ENCODE peak calls at places on chromosomes 2 and 18, in five cellular contexts. F is SJSA1, C is left lung, Z is mucosa of gallbladder, P is RWPE1. Q is an unnamed sample.

GRCh38 chr2:149050188-149050587 is 11.7 kb downstream of the LYPD6B start:
- DNase-seq in F (no peak), C (no peak), P (no peak), Z (no peak), Q (no peak)

GRCh38 chr2:154392256-154392655 is 306.2 kb upstream of the KCNJ3 start:
- DNase-seq in P (no peak), C (no peak), Z (no peak), F (no peak), Q (no peak)

GRCh38 chr2:241982711-241983570 is 113.4 kb downstream of the RTP5 start:
- DNase-seq in F (peak; percentile 28), Z (no peak), P (no peak), C (no peak), Q (no peak)

GRCh38 chr18:8121942-8122480 is 487.2 kb upstream of the RAB12 start:
- DNase-seq in Z (no peak), C (no peak), F (peak; percentile 52), P (peak; percentile 75), Q (no peak)

GRCh38 chr2:178195390-178196166 is 1.3 kb downstream of the OSBPL6 start:
- DNase-seq in F (no peak), P (no peak), Z (no peak), C (no peak), Q (no peak)

GRCh38 chr2:100537918-100538317 is 24.9 kb upstream of the PDCL3 start:
- DNase-seq in Z (no peak), C (no peak), F (no peak), P (no peak), Q (no peak)

GRCh38 chr2:83585250-83585649 is 873.8 kb downstream of the SUCLG1 start:
- DNase-seq in Z (no peak), C (no peak), F (no peak), P (no peak), Q (no peak)

GRCh38 chr2:23449413-23449812 is 64.4 kb downstream of the KLHL29 start:
- DNase-seq in Z (no peak), C (no peak), F (no peak), P (no peak), Q (peak; percentile 34)

GRCh38 chr2:65662654-65663432 is 230.4 kb upstream of the SPRED2 start:
- DNase-seq in Z (no peak), F (peak; percentile 79), P (peak; percentile 55), C (no peak), Q (no peak)

GRCh38 chr2:133293544-133294270 is 274.6 kb downstream of the NCKAP5 start:
- DNase-seq in Z (no peak), F (no peak), C (no peak), P (no peak), Q (no peak)

GRCh38 chr2:240140511-240140910 is at the start of gene OTOS:
- DNase-seq in F (no peak), P (no peak), C (peak; percentile 20), Z (no peak), Q (no peak)

GRCh38 chr2:71609441-71609840 is 156.1 kb downstream of the DYSF start:
- DNase-seq in P (no peak), F (peak; percentile 29), C (peak; percentile 17), Z (no peak), Q (no peak)

GRCh38 chr18:59909289-59910036 is 9.7 kb downstream of the PMAIP1 start:
- DNase-seq in Z (no peak), F (no peak), P (no peak), C (no peak), Q (no peak)

GRCh38 chr2:232649033-232649432 is 15.6 kb downstream of the EFHD1 start:
- DNase-seq in C (no peak), Z (no peak), F (no peak), P (no peak), Q (no peak)

GRCh38 chr18:26468931-26469340 is 79.4 kb downstream of the KCTD1 start:
- DNase-seq in Z (no peak), P (no peak), F (no peak), C (no peak), Q (no peak)

GRCh38 chr18:10410472-10411300 is 43.7 kb upstream of the APCDD1 start:
- DNase-seq in F (no peak), P (no peak), C (no peak), Z (no peak), Q (no peak)

GRCh38 chr18:22347624-22348511 is 69.8 kb downstream of the CTAGE1 start:
- DNase-seq in C (no peak), P (no peak), Z (no peak), F (no peak), Q (no peak)